ENCODE peak calls at places on chromosomes 5 and 9, in nine cellular contexts. O is HCT116; D is left colon; V is neural crest cell; L is stimulated activated CD4-positive, alpha-beta T cell treated with anti-CD3 and anti-CD28 coated beads, Interleukin-15, amount 100 ng/mL, for 1 hour; C is CD4-positive, CD25-positive, alpha-beta regulatory T cell; P is CD4-positive, alpha-beta T cell; E is GM03348; X is stimulated activated CD8-positive, alpha-beta memory T cell treated with anti-CD3 and anti-CD28 coated beads, Interleukin-2, amount 100 ng/mL, for 48 hours. U is an unnamed sample.

GRCh38 chr9:116332090-116332489 is 178.5 kb downstream of the PAPPA start:
- DNase-seq in O (no peak), D (no peak), V (no peak), L (no peak), C (no peak), P (no peak), E (no peak), X (no peak), U (no peak)

GRCh38 chr9:121823451-121824169 is 172.2 kb downstream of the DAB2IP start:
- DNase-seq in O (no peak), D (no peak), V (no peak), L (no peak), C (no peak), P (no peak), E (no peak), X (no peak), U (no peak)

GRCh38 chr5:132227235-132227484 is 493 bp downstream of the P4HA2 start:
- DNase-seq in O (no peak), D (no peak), V (peak), L (no peak), C (no peak), P (no peak), E (no peak), X (no peak), U (no peak)

GRCh38 chr9:90002299-90003045 is 397.7 kb downstream of the GADD45G start:
- DNase-seq in O (no peak), D (no peak), V (no peak), L (no peak), C (no peak), P (no peak), E (no peak), X (no peak), U (no peak)

GRCh38 chr5:157352756-157353340 is 86.9 kb downstream of the CYFIP2 start:
- DNase-seq in O (no peak), D (no peak), V (no peak), L (no peak), C (no peak), P (no peak), E (no peak), X (peak), U (no peak)

GRCh38 chr5:169302046-169302445 is 1.1 kb upstream of the SLIT3 start:
- DNase-seq in O (no peak), D (no peak), V (no peak), L (no peak), C (no peak), P (no peak), E (no peak), X (no peak), U (no peak)

GRCh38 chr5:90747693-90748092 is 189.1 kb downstream of the ADGRV1 start:
- DNase-seq in O (no peak), D (no peak), V (no peak), L (no peak), C (no peak), P (no peak), E (no peak), X (no peak), U (no peak)

GRCh38 chr9:68625559-68625958 is 79.5 kb upstream of the PIP5K1B start:
- DNase-seq in O (no peak), D (no peak), V (no peak), L (no peak), C (no peak), P (no peak), E (no peak), X (no peak), U (no peak)

GRCh38 chr9:123482295-123482970 is 126.4 kb downstream of the CRB2 start:
- DNase-seq in O (no peak), D (peak), V (no peak), L (no peak), C (no peak), P (no peak), E (no peak), X (no peak), U (no peak)

GRCh38 chr5:65102826-65103673 is 334.3 kb downstream of the CWC27 start:
- DNase-seq in O (no peak), D (peak), V (no peak), L (peak), C (peak), P (peak), E (peak), X (peak), U (peak)

GRCh38 chr5:133236976-133237375 is 185.2 kb downstream of the HSPA4 start:
- DNase-seq in O (no peak), D (no peak), V (no peak), L (no peak), C (no peak), P (no peak), E (no peak), X (no peak), U (no peak)

GRCh38 chr9:124126571-124127289 is 115.2 kb downstream of the LHX2 start:
- DNase-seq in O (peak), D (peak), V (peak), L (peak), C (peak), P (peak), E (peak), X (peak), U (peak)